ENCODE peak calls at places on chromosome 7, in six cellular contexts. U is trophoblast cell; G is mesenchymal stem cell; I is NB4; K is CD8-positive, alpha-beta memory T cell; W is K562. N is an unnamed sample.

GRCh38 chr7:119936876-119937275 is 336.1 kb upstream of the KCND2 start:
- DNase-seq in U (no peak), G (no peak), I (no peak), K (no peak), W (no peak), N (no peak)

GRCh38 chr7:155130493-155130892 is 60.4 kb downstream of the HTR5A start:
- DNase-seq in U (no peak), G (no peak), I (no peak), K (no peak), W (no peak), N (no peak)

GRCh38 chr7:117995850-117996650 is 122.8 kb upstream of the CTTNBP2 start:
- DNase-seq in U (no peak), G (no peak), I (no peak), K (no peak), W (no peak), N (no peak)

GRCh38 chr7:156635529-156636385 is 4.8 kb upstream of the RNF32 start:
- DNase-seq in U (no peak), G (no peak), I (no peak), K (no peak), W (no peak), N (no peak)

GRCh38 chr7:30846378-30846777 is 65.3 kb upstream of the AQP1 start:
- DNase-seq in U (no peak), G (no peak), I (no peak), K (no peak), W (no peak), N (no peak)

GRCh38 chr7:30984359-30985107 is 20.8 kb downstream of the GHRHR start:
- DNase-seq in U (no peak), G (peak; percentile 38), I (peak; percentile 73), K (no peak), W (no peak), N (no peak)

GRCh38 chr7:106219170-106219569 is 65.6 kb downstream of the NAMPT start:
- DNase-seq in U (no peak), G (no peak), I (no peak), K (no peak), W (no peak), N (no peak)

GRCh38 chr7:149820622-149821190 is 17.5 kb upstream of the ZNF862 start:
- DNase-seq in U (no peak), G (no peak), I (no peak), K (no peak), W (no peak), N (no peak)

GRCh38 chr7:4612939-4613841 is 68.9 kb upstream of the FOXK1 start:
- DNase-seq in U (no peak), G (no peak), I (peak; percentile 43), K (no peak), W (no peak), N (no peak)

GRCh38 chr7:90828601-90829000 is 232.5 kb downstream of the CDK14 start:
- DNase-seq in U (no peak), G (no peak), I (peak; percentile 7), K (no peak), W (no peak), N (no peak)

GRCh38 chr7:47371317-47371716 is 210.6 kb downstream of the TNS3 start:
- DNase-seq in U (no peak), G (no peak), I (no peak), K (no peak), W (no peak), N (no peak)

GRCh38 chr7:117901089-117901797 is 28.0 kb upstream of the CTTNBP2 start:
- DNase-seq in U (no peak), G (no peak), I (no peak), K (no peak), W (no peak), N (no peak)

GRCh38 chr7:38975944-38976392 is 1.7 kb upstream of the POU6F2 start:
- DNase-seq in U (no peak), G (no peak), I (no peak), K (no peak), W (no peak), N (no peak)

GRCh38 chr7:134619627-134620331 is 26.9 kb upstream of the BPGM start:
- DNase-seq in U (no peak), G (peak; percentile 72), I (no peak), K (no peak), W (no peak), N (no peak)

GRCh38 chr7:104306788-104307187 is 21.6 kb upstream of the LHFPL3 start:
- DNase-seq in U (no peak), G (no peak), I (no peak), K (no peak), W (no peak), N (no peak)

GRCh38 chr7:46150721-46151120 is 229.6 kb upstream of the IGFBP3 start:
- DNase-seq in U (no peak), G (no peak), I (no peak), K (no peak), W (no peak), N (no peak)

GRCh38 chr7:3455826-3456444 is 154.9 kb downstream of the SDK1 start:
- DNase-seq in U (no peak), G (peak; percentile 64), I (no peak), K (no peak), W (no peak), N (no peak)

GRCh38 chr7:6438427-6438826 is 9.3 kb downstream of the DAGLB start:
- DNase-seq in U (no peak), G (peak; percentile 14), I (no peak), K (peak; percentile 21), W (no peak), N (no peak)

GRCh38 chr7:86965727-86966120 is 93.7 kb downstream of the ELAPOR2 start:
- DNase-seq in U (no peak), G (no peak), I (no peak), K (no peak), W (no peak), N (no peak)

GRCh38 chr7:122310119-122311021 is 5.8 kb upstream of the FEZF1 start:
- DNase-seq in U (no peak), G (peak; percentile 57), I (no peak), K (no peak), W (no peak), N (no peak)

GRCh38 chr7:157613575-157614322 is 276.9 kb downstream of the DNAJB6 start:
- DNase-seq in U (no peak), G (no peak), I (peak; percentile 97), K (no peak), W (no peak), N (no peak)

GRCh38 chr7:143494622-143495021 is 16.9 kb downstream of the TAS2R41 start:
- DNase-seq in U (no peak), G (no peak), I (no peak), K (no peak), W (no peak), N (no peak)

GRCh38 chr7:106757846-106758245 is 96.9 kb upstream of the CCDC71L start:
- DNase-seq in U (no peak), G (no peak), I (no peak), K (no peak), W (no peak), N (no peak)

GRCh38 chr7:103632005-103632639 is 186.1 kb upstream of the SLC26A5 start:
- DNase-seq in U (no peak), G (no peak), I (no peak), K (no peak), W (no peak), N (no peak)

GRCh38 chr7:157487046-157487770 is 150.4 kb downstream of the DNAJB6 start:
- DNase-seq in U (no peak), G (no peak), I (no peak), K (no peak), W (no peak), N (no peak)

GRCh38 chr7:95476904-95477594 is 8.7 kb upstream of the ASB4 start:
- DNase-seq in U (peak; percentile 42), G (peak; percentile 76), I (peak; percentile 76), K (peak; percentile 46), W (peak; percentile 75), N (peak; percentile 8)

GRCh38 chr7:20329389-20330175 is 1.1 kb upstream of the ITGB8 start:
- DNase-seq in U (peak; percentile 78), G (peak; percentile 81), I (peak; percentile 69), K (no peak), W (peak; percentile 30), N (no peak)

GRCh38 chr7:80467069-80467468 is 44.8 kb downstream of the GNAT3 start:
- DNase-seq in U (no peak), G (peak; percentile 63), I (no peak), K (no peak), W (no peak), N (no peak)
- H3K4me3 ChIP-seq in U (no peak overlapping the region), G (no peak overlapping the region), I (no peak overlapping the region), K (no peak overlapping the region), W (no peak overlapping the region), N (no peak overlapping the region)

DNA sequence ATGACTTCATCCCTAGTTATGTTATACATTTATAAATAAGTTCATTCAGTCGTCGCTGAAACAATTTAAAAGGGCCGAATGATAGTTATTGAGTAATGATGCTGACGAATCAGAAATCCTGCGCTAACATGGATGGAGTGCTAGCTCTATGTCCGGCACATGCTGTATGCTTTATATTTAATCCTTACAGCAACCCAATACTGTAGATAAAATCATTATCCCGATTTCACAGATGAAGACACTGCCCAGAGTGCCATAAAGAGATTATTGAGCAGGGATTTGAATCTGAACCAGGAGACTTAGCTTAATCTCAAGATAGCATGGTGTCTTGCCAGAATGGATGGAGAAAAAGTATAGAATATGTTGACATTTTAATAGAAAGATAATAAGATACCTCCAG is 1.1 kb upstream of the ICA1 start:
- DNase-seq in U (no peak), G (no peak), I (no peak), K (no peak), W (no peak), N (no peak)
- H3K4me3 ChIP-seq in U (no peak overlapping the region), G (no peak overlapping the region), I (no peak overlapping the region), K (no peak overlapping the region), W (peak overlapping the region; percentile 79), N (no peak overlapping the region)

GRCh38 chr7:35717013-35717412 is 22.1 kb upstream of the HERPUD2 start:
- DNase-seq in U (no peak), G (no peak), I (no peak), K (no peak), W (no peak), N (no peak)

GRCh38 chr7:35720032-35720431 is 25.1 kb upstream of the HERPUD2 start:
- DNase-seq in U (no peak), G (no peak), I (no peak), K (no peak), W (no peak), N (no peak)

GRCh38 chr7:35717516-35717915 is 22.6 kb upstream of the HERPUD2 start:
- DNase-seq in U (no peak), G (no peak), I (no peak), K (no peak), W (no peak), N (no peak)

GRCh38 chr7:35716038-35716803 is 21.3 kb upstream of the HERPUD2 start:
- DNase-seq in U (peak; percentile 16), G (peak; percentile 41), I (no peak), K (no peak), W (no peak), N (no peak)

GRCh38 chr7:35718047-35718446 is 23.1 kb upstream of the HERPUD2 start:
- DNase-seq in U (no peak), G (no peak), I (no peak), K (no peak), W (no peak), N (no peak)
- H3K4me3 ChIP-seq in U (no peak overlapping the region), G (no peak overlapping the region), I (no peak overlapping the region), K (no peak overlapping the region), W (no peak overlapping the region), N (no peak overlapping the region)

DNA sequence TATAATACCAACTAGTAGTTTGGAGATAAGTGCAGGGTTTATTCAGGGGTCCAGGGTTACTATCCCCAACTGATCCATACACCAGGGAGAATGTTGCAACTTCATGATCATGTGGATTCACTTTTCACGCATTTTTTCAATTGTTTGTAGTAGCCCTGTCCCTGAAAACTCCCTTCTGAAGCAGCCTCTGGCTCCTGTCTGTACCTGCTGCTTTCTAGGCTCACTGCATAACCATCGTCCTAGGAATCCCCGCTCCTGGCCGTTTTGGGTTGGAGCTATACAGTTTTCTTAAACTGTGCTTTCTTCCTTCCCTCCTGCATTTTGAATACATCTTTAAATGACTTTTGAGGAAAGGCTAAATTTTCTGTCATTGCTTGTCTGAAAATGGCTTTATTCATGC is 154.1 kb downstream of the SDHAF3 start:
- DNase-seq in U (no peak), G (no peak), I (no peak), K (no peak), W (no peak), N (no peak)
- H3K4me3 ChIP-seq in U (no peak overlapping the region), G (no peak overlapping the region), I (no peak overlapping the region), K (no peak overlapping the region), W (no peak overlapping the region), N (no peak overlapping the region)

N was measured in effector memory CD4-positive, alpha-beta T cell.